ENCODE peak calls at places on chromosomes 1 and 21, in eight cellular contexts. One of them, this sample, is unnamed.

GRCh38 chr1:110339427-110340206 is 440 bp downstream of the RBM15 start:
- DNase-seq in endodermal cell: peak; percentile 86
- DNase-seq in ovary: peak; percentile 53
- DNase-seq in psoas muscle: peak; percentile 76
- DNase-seq in Panc1: no peak
- DNase-seq in IMR-90: peak; percentile 54
- DNase-seq in body of pancreas: peak; percentile 58
- DNase-seq in tibial nerve: peak; percentile 30
- DNase-seq in this sample: peak; percentile 43

GRCh38 chr1:46535063-46535462 is 16.4 kb downstream of the KNCN start:
- DNase-seq in endodermal cell: peak; percentile 71
- DNase-seq in ovary: no peak
- DNase-seq in psoas muscle: no peak
- DNase-seq in Panc1: peak; percentile 25
- DNase-seq in IMR-90: no peak
- DNase-seq in body of pancreas: peak; percentile 54
- DNase-seq in tibial nerve: no peak
- DNase-seq in this sample: no peak

GRCh38 chr1:179941439-179941838 is 13.2 kb upstream of the CEP350 start:
- DNase-seq in endodermal cell: no peak
- DNase-seq in ovary: no peak
- DNase-seq in psoas muscle: no peak
- DNase-seq in Panc1: no peak
- DNase-seq in IMR-90: no peak
- DNase-seq in body of pancreas: no peak
- DNase-seq in tibial nerve: no peak
- DNase-seq in this sample: no peak

GRCh38 chr1:91596474-91596873 is 95.8 kb downstream of the CDC7 start:
- DNase-seq in endodermal cell: no peak
- DNase-seq in ovary: no peak
- DNase-seq in psoas muscle: no peak
- DNase-seq in Panc1: no peak
- DNase-seq in IMR-90: peak; percentile 46
- DNase-seq in body of pancreas: no peak
- DNase-seq in tibial nerve: no peak
- DNase-seq in this sample: no peak

GRCh38 chr1:18009061-18009728 is 98.4 kb upstream of the IGSF21 start:
- DNase-seq in endodermal cell: peak; percentile 89
- DNase-seq in ovary: no peak
- DNase-seq in psoas muscle: no peak
- DNase-seq in Panc1: no peak
- DNase-seq in IMR-90: no peak
- DNase-seq in body of pancreas: no peak
- DNase-seq in tibial nerve: no peak
- DNase-seq in this sample: no peak

GRCh38 chr1:23393706-23394105 is 24.1 kb upstream of the ZNF436 start:
- DNase-seq in endodermal cell: peak; percentile 47
- DNase-seq in ovary: peak; percentile 87
- DNase-seq in psoas muscle: peak; percentile 75
- DNase-seq in Panc1: no peak
- DNase-seq in IMR-90: peak; percentile 76
- DNase-seq in body of pancreas: peak; percentile 37
- DNase-seq in tibial nerve: peak; percentile 54
- DNase-seq in this sample: no peak

GRCh38 chr1:1422465-1423244 is 1.6 kb upstream of the ANKRD65 start:
- DNase-seq in endodermal cell: peak; percentile 85
- DNase-seq in ovary: no peak
- DNase-seq in psoas muscle: no peak
- DNase-seq in Panc1: no peak
- DNase-seq in IMR-90: peak; percentile 50
- DNase-seq in body of pancreas: no peak
- DNase-seq in tibial nerve: no peak
- DNase-seq in this sample: no peak

GRCh38 chr21:42541618-42542017 is 28.0 kb downstream of the SLC37A1 start:
- DNase-seq in endodermal cell: no peak
- DNase-seq in ovary: no peak
- DNase-seq in psoas muscle: no peak
- DNase-seq in Panc1: no peak
- DNase-seq in IMR-90: no peak
- DNase-seq in body of pancreas: no peak
- DNase-seq in tibial nerve: no peak
- DNase-seq in this sample: no peak

GRCh38 chr21:32782698-32783097 is 11.1 kb upstream of the PAXBP1 start:
- DNase-seq in endodermal cell: no peak
- DNase-seq in ovary: no peak
- DNase-seq in psoas muscle: no peak
- DNase-seq in Panc1: no peak
- DNase-seq in IMR-90: no peak
- DNase-seq in body of pancreas: no peak
- DNase-seq in tibial nerve: no peak
- DNase-seq in this sample: no peak

GRCh38 chr1:13754003-13754402 is 54.0 kb downstream of the PRDM2 start:
- DNase-seq in endodermal cell: no peak
- DNase-seq in ovary: no peak
- DNase-seq in psoas muscle: no peak
- DNase-seq in Panc1: no peak
- DNase-seq in IMR-90: no peak
- DNase-seq in body of pancreas: no peak
- DNase-seq in tibial nerve: no peak
- DNase-seq in this sample: no peak

GRCh38 chr1:156082111-156083091 is at the start of gene MEX3A:
- DNase-seq in endodermal cell: peak; percentile 99
- DNase-seq in ovary: peak; percentile 90
- DNase-seq in psoas muscle: peak; percentile 83
- DNase-seq in Panc1: no peak
- DNase-seq in IMR-90: peak; percentile 64
- DNase-seq in body of pancreas: peak; percentile 74
- DNase-seq in tibial nerve: peak; percentile 61
- DNase-seq in this sample: peak; percentile 41

GRCh38 chr1:195065437-195065836 is 1542.8 kb downstream of the KCNT2 start:
- DNase-seq in endodermal cell: no peak
- DNase-seq in ovary: no peak
- DNase-seq in psoas muscle: no peak
- DNase-seq in Panc1: no peak
- DNase-seq in IMR-90: no peak
- DNase-seq in body of pancreas: no peak
- DNase-seq in tibial nerve: no peak
- DNase-seq in this sample: no peak

GRCh38 chr1:159867322-159868064 is 5.0 kb upstream of the VSIG8 start:
- DNase-seq in endodermal cell: peak; percentile 77
- DNase-seq in ovary: peak; percentile 44
- DNase-seq in psoas muscle: no peak
- DNase-seq in Panc1: no peak
- DNase-seq in IMR-90: no peak
- DNase-seq in body of pancreas: peak; percentile 78
- DNase-seq in tibial nerve: no peak
- DNase-seq in this sample: no peak

GRCh38 chr21:31623664-31624063 is 35.8 kb upstream of the SOD1 start:
- DNase-seq in endodermal cell: no peak
- DNase-seq in ovary: no peak
- DNase-seq in psoas muscle: no peak
- DNase-seq in Panc1: no peak
- DNase-seq in IMR-90: no peak
- DNase-seq in body of pancreas: no peak
- DNase-seq in tibial nerve: no peak
- DNase-seq in this sample: no peak

GRCh38 chr1:17061486-17062271 is 7.8 kb upstream of the SDHB start:
- DNase-seq in endodermal cell: no peak
- DNase-seq in ovary: no peak
- DNase-seq in psoas muscle: no peak
- DNase-seq in Panc1: no peak
- DNase-seq in IMR-90: no peak
- DNase-seq in body of pancreas: no peak
- DNase-seq in tibial nerve: no peak
- DNase-seq in this sample: no peak

GRCh38 chr1:181044449-181044966 is 10.7 kb downstream of the MR1 start:
- DNase-seq in endodermal cell: no peak
- DNase-seq in ovary: no peak
- DNase-seq in psoas muscle: no peak
- DNase-seq in Panc1: no peak
- DNase-seq in IMR-90: peak; percentile 26
- DNase-seq in body of pancreas: no peak
- DNase-seq in tibial nerve: no peak
- DNase-seq in this sample: no peak

GRCh38 chr21:42358937-42359336 is 7.4 kb downstream of the TFF1 start:
- DNase-seq in endodermal cell: no peak
- DNase-seq in ovary: no peak
- DNase-seq in psoas muscle: no peak
- DNase-seq in Panc1: no peak
- DNase-seq in IMR-90: no peak
- DNase-seq in body of pancreas: no peak
- DNase-seq in tibial nerve: no peak
- DNase-seq in this sample: no peak

DNA sequence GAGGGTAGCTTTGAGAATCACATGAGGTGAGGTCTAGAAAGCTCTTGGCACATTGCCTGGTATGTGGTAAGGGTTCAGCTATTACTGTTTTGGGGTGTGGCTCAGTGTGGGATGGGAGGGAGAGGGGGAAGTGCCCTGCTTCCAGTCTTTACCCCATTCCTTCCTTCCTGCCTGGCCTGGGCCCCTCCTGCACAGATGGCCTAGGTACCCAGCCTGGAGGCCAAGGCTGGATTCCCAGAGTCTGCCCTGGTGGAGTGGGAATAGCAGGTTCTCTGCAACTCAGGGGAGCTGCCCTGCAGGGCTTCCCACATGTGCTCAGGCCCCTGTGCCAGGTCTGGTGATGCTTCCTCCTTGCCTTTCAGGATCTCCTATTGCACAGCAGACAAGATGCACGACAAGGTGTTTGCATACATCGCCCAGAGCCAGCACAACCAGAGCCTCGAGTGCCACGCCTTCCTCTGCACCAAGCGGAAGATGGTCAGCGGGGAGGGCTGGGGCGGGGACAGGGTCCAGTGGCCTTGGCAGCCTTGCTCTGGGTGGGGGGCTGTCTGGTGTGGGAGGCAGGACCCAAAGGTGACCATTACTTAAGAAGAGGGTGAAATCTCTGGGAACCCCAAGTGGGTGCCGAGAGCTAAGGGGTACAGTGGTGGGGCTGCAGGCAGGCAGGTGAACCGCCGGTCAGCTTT is 13.5 kb downstream of the LDLRAP1 start:
- DNase-seq in endodermal cell: no peak
- DNase-seq in ovary: no peak
- DNase-seq in psoas muscle: peak; percentile 47
- DNase-seq in Panc1: no peak
- DNase-seq in IMR-90: peak; percentile 41
- DNase-seq in body of pancreas: no peak
- DNase-seq in tibial nerve: peak; percentile 59
- DNase-seq in this sample: no peak
- H3K4me1 ChIP-seq in endodermal cell: no peaks in the 10 kb centered on the region
- H3K4me1 ChIP-seq in ovary: peaks cover 8% of the 10 kb centered on the region
- H3K4me1 ChIP-seq in psoas muscle: peaks cover 51% of the 10 kb centered on the region
- H3K4me1 ChIP-seq in Panc1: no peaks in the 10 kb centered on the region
- H3K4me1 ChIP-seq in IMR-90: peaks cover 9% of the 10 kb centered on the region
- H3K4me1 ChIP-seq in body of pancreas: peaks cover 12% of the 10 kb centered on the region
- H3K4me1 ChIP-seq in tibial nerve: peaks cover 49% of the 10 kb centered on the region
- H3K4me1 ChIP-seq in this sample: peaks cover 98% of the 10 kb centered on the region

DNA sequence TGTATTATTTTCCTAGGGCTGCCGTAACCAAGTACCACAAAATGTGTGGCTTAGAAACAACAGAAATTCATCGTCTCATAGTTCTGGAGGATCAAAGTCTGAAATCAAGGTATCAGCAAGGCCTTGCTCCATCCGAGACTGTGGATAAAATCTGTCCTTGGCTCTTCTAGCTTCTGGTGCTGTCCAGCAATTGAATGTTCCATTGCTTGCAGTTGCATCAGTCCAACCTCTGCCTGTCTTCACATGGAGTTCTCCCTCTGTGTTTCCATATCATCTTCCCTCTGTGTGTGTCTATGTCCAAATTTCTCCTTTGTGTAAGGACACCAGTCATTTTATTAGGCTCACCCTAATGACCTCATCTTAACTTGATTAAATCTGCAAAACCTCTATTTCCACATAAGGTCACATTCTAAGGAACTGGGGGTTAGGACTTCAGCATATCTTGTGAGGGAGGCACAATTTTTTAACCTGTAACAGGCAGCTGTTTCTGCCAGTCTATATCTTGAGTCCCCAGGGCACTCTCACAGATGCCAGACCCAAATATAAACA is 84.2 kb downstream of the ERG start:
- DNase-seq in endodermal cell: no peak
- DNase-seq in ovary: no peak
- DNase-seq in psoas muscle: no peak
- DNase-seq in Panc1: no peak
- DNase-seq in IMR-90: no peak
- DNase-seq in body of pancreas: no peak
- DNase-seq in tibial nerve: no peak
- DNase-seq in this sample: no peak
- H3K27ac ChIP-seq in endodermal cell: no peak overlapping the region
- H3K27ac ChIP-seq in ovary: no peak overlapping the region
- H3K27ac ChIP-seq in psoas muscle: no peak overlapping the region
- H3K27ac ChIP-seq in Panc1: no peak overlapping the region
- H3K27ac ChIP-seq in IMR-90: no peak overlapping the region
- H3K27ac ChIP-seq in body of pancreas: no peak overlapping the region
- H3K27ac ChIP-seq in tibial nerve: no peak overlapping the region
- H3K27ac ChIP-seq in this sample: no peak overlapping the region

GRCh38 chr21:15506086-15506485 is 223.7 kb upstream of the USP25 start:
- DNase-seq in endodermal cell: no peak
- DNase-seq in ovary: no peak
- DNase-seq in psoas muscle: no peak
- DNase-seq in Panc1: no peak
- DNase-seq in IMR-90: no peak
- DNase-seq in body of pancreas: no peak
- DNase-seq in tibial nerve: no peak
- DNase-seq in this sample: no peak
- H3K9me3 ChIP-seq in endodermal cell: no peaks in the 10 kb centered on the region
- H3K9me3 ChIP-seq in ovary: no peaks in the 10 kb centered on the region
- H3K9me3 ChIP-seq in psoas muscle: no peaks in the 10 kb centered on the region
- H3K9me3 ChIP-seq in Panc1: no peaks in the 10 kb centered on the region
- H3K9me3 ChIP-seq in IMR-90: no peaks in the 10 kb centered on the region
- H3K9me3 ChIP-seq in body of pancreas: no peaks in the 10 kb centered on the region
- H3K9me3 ChIP-seq in tibial nerve: no peaks in the 10 kb centered on the region
- H3K9me3 ChIP-seq in this sample: no peaks in the 10 kb centered on the region

GRCh38 chr1:198637157-198637556 is 1.7 kb upstream of the PTPRC start:
- DNase-seq in endodermal cell: no peak
- DNase-seq in ovary: no peak
- DNase-seq in psoas muscle: no peak
- DNase-seq in Panc1: no peak
- DNase-seq in IMR-90: no peak
- DNase-seq in body of pancreas: no peak
- DNase-seq in tibial nerve: no peak
- DNase-seq in this sample: no peak

GRCh38 chr1:198635964-198636363 is 2.9 kb upstream of the PTPRC start:
- DNase-seq in endodermal cell: no peak
- DNase-seq in ovary: no peak
- DNase-seq in psoas muscle: no peak
- DNase-seq in Panc1: no peak
- DNase-seq in IMR-90: no peak
- DNase-seq in body of pancreas: no peak
- DNase-seq in tibial nerve: no peak
- DNase-seq in this sample: no peak

GRCh38 chr1:198638441-198638840 is 399 bp upstream of the PTPRC start:
- DNase-seq in endodermal cell: no peak
- DNase-seq in ovary: no peak
- DNase-seq in psoas muscle: no peak
- DNase-seq in Panc1: no peak
- DNase-seq in IMR-90: no peak
- DNase-seq in body of pancreas: no peak
- DNase-seq in tibial nerve: no peak
- DNase-seq in this sample: no peak

GRCh38 chr1:198637915-198638437 is 864 bp upstream of the PTPRC start:
- DNase-seq in endodermal cell: no peak
- DNase-seq in ovary: no peak
- DNase-seq in psoas muscle: no peak
- DNase-seq in Panc1: no peak
- DNase-seq in IMR-90: no peak
- DNase-seq in body of pancreas: no peak
- DNase-seq in tibial nerve: no peak
- DNase-seq in this sample: no peak

GRCh38 chr1:198636391-198636790 is 2.4 kb upstream of the PTPRC start:
- DNase-seq in endodermal cell: no peak
- DNase-seq in ovary: no peak
- DNase-seq in psoas muscle: no peak
- DNase-seq in Panc1: no peak
- DNase-seq in IMR-90: no peak
- DNase-seq in body of pancreas: no peak
- DNase-seq in tibial nerve: no peak
- DNase-seq in this sample: no peak
- H3K4me1 ChIP-seq in endodermal cell: no peaks in the 10 kb centered on the region
- H3K4me1 ChIP-seq in ovary: no peaks in the 10 kb centered on the region
- H3K4me1 ChIP-seq in psoas muscle: no peaks in the 10 kb centered on the region
- H3K4me1 ChIP-seq in Panc1: no peaks in the 10 kb centered on the region
- H3K4me1 ChIP-seq in IMR-90: no peaks in the 10 kb centered on the region
- H3K4me1 ChIP-seq in body of pancreas: no peaks in the 10 kb centered on the region
- H3K4me1 ChIP-seq in tibial nerve: no peaks in the 10 kb centered on the region
- H3K4me1 ChIP-seq in this sample: peaks cover 18% of the 10 kb centered on the region